ENCODE peak calls at places on chromosomes 7 and 10, in six cellular contexts. Q is NB4, X is H9, V is upper lobe of right lung, D is HCT116, B is cardiac fibroblast. L is an unnamed sample.

GRCh38 chr10:110679633-110680472 is 35.7 kb downstream of the RBM20 start:
- DNase-seq in X (no peak), D (no peak), B (no peak), Q (no peak), V (no peak), L (no peak)

GRCh38 chr7:84060000-84060399 is 134.6 kb downstream of the SEMA3A start:
- DNase-seq in V (no peak), X (no peak), D (no peak), B (no peak), Q (no peak), L (no peak)

GRCh38 chr10:71789871-71790270 is 16.6 kb upstream of the VSIR start:
- DNase-seq in X (no peak), V (no peak), Q (no peak), D (no peak), B (no peak), L (no peak)

GRCh38 chr7:66145404-66145843 is 30.8 kb downstream of the CRCP start:
- DNase-seq in B (peak), Q (no peak), D (no peak), X (no peak), V (peak), L (no peak)

GRCh38 chr7:102860351-102860811 is 52.4 kb upstream of the LRRC17 start:
- DNase-seq in Q (no peak), X (no peak), D (no peak), V (no peak), B (peak), L (peak)

GRCh38 chr10:126569513-126570447 is 100.7 kb downstream of the C10orf90 start:
- DNase-seq in V (no peak), Q (no peak), B (peak), D (no peak), X (no peak), L (peak)

GRCh38 chr10:125003146-125003900 is 61.4 kb downstream of the ZRANB1 start:
- DNase-seq in Q (no peak), D (no peak), V (peak), X (no peak), B (no peak), L (no peak)

GRCh38 chr7:132150711-132151110 is 425.6 kb downstream of the PLXNA4 start:
- DNase-seq in Q (no peak), B (no peak), D (no peak), V (no peak), X (no peak), L (no peak)

GRCh38 chr7:120218702-120219101 is 54.3 kb upstream of the KCND2 start:
- DNase-seq in B (peak), D (no peak), Q (no peak), X (no peak), V (no peak), L (no peak)

GRCh38 chr7:120215654-120216053 is 57.3 kb upstream of the KCND2 start:
- DNase-seq in X (no peak), D (no peak), V (no peak), B (no peak), Q (no peak), L (no peak)

GRCh38 chr7:120216947-120217346 is 56.0 kb upstream of the KCND2 start:
- DNase-seq in X (no peak), D (no peak), B (no peak), Q (no peak), V (no peak), L (no peak)
- TF ChIP-seq CTCF in X (no peak), D (no peak), B (no peak), Q (no peak), V (no peak), L (no peak)

DNA sequence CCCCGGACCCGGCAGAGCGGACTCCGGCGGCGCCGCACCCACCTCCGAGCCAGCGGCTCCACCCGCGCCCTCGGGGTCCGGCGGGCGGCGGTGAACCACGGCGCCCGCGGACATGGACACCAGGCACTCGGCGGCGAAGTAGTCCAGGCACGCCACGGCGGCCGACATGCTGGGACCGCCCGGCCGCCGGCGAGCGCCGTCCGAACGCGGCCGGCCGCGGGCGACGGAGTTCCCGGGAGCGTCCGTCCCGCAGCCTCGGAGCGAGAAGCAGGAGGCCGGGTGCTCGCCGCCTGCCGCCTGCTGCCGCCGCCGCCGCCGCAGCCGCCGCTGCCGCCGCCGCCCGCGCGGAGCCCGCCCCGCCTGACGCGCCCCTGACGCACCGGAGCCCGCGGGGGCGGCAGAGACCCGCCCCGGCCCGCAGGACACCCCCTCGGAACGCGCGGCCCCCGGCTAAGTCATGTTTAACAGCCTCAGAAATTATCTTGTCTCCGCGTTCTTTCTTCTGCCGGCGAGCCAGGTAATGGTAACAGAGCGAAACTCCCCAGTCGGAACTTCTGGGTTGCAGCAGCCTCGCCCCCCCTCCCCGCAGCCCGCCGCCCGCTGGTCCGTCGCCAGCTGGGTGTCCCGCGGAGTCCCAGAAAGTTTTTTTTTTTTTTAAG is at the start of gene KLF14:
- DNase-seq in D (peak), B (no peak), V (peak), X (peak), Q (peak), L (no peak)
- TF ChIP-seq CTCF in D (no peak), B (no peak), V (no peak), X (no peak), Q (no peak), L (no peak)

GRCh38 chr10:82084904-82085303 is 209.9 kb downstream of the NRG3 start:
- DNase-seq in B (peak), X (no peak), D (no peak), Q (no peak), V (no peak), L (no peak)
- TF ChIP-seq CTCF in B (peak), X (peak), D (no peak), Q (no peak), V (no peak), L (no peak)

GRCh38 chr7:25118048-25118753 is 6.9 kb downstream of the CYCS start:
- DNase-seq in B (no peak), Q (no peak), X (no peak), V (no peak), D (no peak), L (no peak)

GRCh38 chr7:25119102-25119501 is 6.0 kb downstream of the CYCS start:
- DNase-seq in V (no peak), D (no peak), X (no peak), Q (no peak), B (no peak), L (no peak)

GRCh38 chr7:25117226-25118047 is 7.6 kb downstream of the CYCS start:
- DNase-seq in D (no peak), V (no peak), Q (no peak), B (no peak), X (no peak), L (no peak)

GRCh38 chr7:25121599-25121998 is 3.5 kb downstream of the CYCS start:
- DNase-seq in Q (no peak), D (no peak), V (no peak), X (no peak), B (no peak), L (no peak)

GRCh38 chr7:25116621-25117020 is 8.4 kb downstream of the CYCS start:
- DNase-seq in B (no peak), Q (no peak), X (no peak), V (no peak), D (no peak), L (no peak)
- TF ChIP-seq CTCF in B (no peak), Q (no peak), X (no peak), V (no peak), D (no peak), L (no peak)

GRCh38 chr7:23462846-23463245 is 7.4 kb downstream of the IGF2BP3 start:
- DNase-seq in X (no peak), Q (peak), V (no peak), B (peak), D (no peak), L (peak)
- TF ChIP-seq CTCF in X (peak), Q (peak), V (peak), B (peak), D (peak), L (peak)

GRCh38 chr7:47556511-47557180 is 25.3 kb downstream of the TNS3 start:
- DNase-seq in X (no peak), Q (peak), B (peak), D (no peak), V (no peak), L (peak)
- TF ChIP-seq CTCF in X (no peak), Q (no peak), B (no peak), D (no peak), V (no peak), L (no peak)

GRCh38 chr10:61903184-61903990 is 1.9 kb downstream of the ARID5B start:
- DNase-seq in Q (peak), X (peak), B (peak), D (peak), V (peak), L (no peak)
- TF ChIP-seq CTCF in Q (no peak), X (peak), B (no peak), D (no peak), V (peak), L (peak)

GRCh38 chr10:43196981-43197833 is 59.0 kb downstream of the CSGALNACT2 start:
- DNase-seq in X (peak), B (no peak), D (no peak), V (peak), Q (no peak), L (no peak)

GRCh38 chr10:43196131-43196980 is 58.1 kb downstream of the CSGALNACT2 start:
- DNase-seq in V (peak), X (no peak), D (no peak), Q (no peak), B (no peak), L (no peak)

GRCh38 chr10:43199088-43199683 is 60.9 kb downstream of the CSGALNACT2 start:
- DNase-seq in D (no peak), X (no peak), B (no peak), V (peak), Q (no peak), L (no peak)

GRCh38 chr10:43198682-43199005 is 60.4 kb downstream of the CSGALNACT2 start:
- DNase-seq in V (peak), X (no peak), D (no peak), B (no peak), Q (no peak), L (no peak)

DNA sequence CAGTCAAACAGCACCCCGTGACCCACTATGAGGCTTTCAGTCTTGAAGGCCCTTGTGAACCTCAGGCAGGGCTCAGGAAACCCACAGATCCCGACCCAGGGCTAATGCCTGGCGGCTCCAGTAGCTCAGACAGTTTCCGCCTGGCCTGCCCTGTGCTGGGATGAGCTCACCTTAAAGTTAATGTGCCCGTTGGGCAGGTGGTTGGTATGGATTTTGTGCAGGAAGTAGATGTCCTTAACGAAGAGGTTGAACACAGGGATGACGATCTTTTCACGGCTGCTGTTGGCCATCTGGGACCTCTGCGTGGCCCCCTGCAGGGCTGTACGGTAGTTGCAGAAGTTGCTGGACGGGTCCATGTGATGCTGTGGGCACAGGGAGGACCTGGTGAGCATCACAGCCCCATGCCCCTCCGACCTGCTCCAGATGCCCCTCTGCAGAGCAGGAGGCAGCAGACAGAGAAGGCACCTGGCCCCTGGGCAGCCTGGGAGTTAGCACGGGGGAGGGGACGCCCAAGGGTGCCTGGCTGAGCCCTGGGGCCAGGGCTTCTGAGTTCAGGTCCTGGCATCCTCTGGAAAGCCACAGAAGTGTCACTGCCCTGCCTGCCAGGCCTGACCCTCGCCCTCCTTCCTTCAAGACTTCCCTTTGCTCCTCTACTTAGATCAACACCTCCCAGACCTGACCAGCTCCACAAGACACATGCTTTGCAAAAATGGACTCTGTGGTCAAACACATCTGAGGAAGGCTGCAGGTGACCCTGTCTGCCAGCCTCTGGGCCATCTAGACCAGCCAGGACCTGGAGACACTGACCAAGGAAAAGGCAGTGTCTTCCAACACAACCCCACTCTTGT is 59.8 kb downstream of the CSGALNACT2 start:
- DNase-seq in B (peak), V (peak), Q (peak), D (no peak), X (peak), L (peak)
- TF ChIP-seq CTCF in B (peak), V (peak), Q (peak), D (no peak), X (peak), L (peak)

DNA sequence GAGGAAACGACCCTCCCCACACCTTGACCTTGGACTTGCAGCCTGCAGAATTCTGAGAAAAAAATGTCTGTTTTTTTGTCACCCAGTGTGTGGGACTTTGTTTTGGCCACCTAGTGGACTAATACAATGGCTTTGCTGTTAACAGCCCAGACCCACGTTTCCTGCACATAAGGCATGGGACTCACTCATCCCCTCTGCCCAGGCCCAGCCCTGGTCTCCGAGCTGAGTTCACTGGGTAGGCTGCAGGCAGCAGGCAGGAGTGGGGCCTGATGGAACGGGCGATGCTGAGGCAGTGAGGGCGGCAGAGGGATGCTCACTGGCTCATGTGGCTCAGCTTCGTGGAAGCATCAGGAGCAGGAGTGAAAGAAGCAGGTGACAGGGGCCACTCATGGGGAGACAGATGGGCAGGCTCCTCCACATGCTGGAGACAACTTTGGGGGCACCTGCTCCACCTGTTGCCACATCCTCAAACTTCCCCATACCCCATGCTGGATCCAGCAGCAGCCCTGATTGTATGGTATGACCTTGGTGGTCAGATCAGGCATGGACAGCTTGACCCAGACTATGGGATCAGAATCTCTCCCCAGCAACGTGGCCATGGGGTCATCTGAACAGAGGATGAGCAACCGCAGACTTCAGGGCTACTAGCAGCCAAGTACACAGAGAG is 65.8 kb upstream of the ANTXRL start:
- DNase-seq in Q (peak), V (no peak), X (peak), D (no peak), B (no peak), L (no peak)
- TF ChIP-seq CTCF in Q (peak), V (no peak), X (peak), D (peak), B (peak), L (peak)

DNA sequence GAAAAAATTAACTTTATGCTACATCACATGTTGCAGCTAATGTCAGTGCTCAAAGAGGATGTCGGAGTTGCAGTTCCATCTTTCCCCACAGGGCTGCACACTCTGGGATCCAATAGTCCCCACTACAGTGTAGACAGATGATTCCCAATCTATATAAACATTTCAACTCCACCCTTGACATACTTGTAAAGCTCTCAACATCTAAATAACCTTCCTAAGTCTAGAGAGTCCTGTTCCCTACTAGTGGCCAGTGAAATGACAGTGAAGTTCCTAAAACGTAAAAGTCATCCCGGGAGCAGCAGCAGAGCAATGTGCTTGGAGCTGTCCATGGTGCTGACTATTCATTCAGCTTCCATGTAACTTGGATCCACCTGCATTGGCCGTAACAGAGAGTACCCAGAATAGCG is 145.1 kb downstream of the GRM8 start:
- DNase-seq in Q (peak), B (peak), D (peak), V (no peak), X (peak), L (peak)
- TF ChIP-seq CTCF in Q (peak), B (peak), D (peak), V (peak), X (peak), L (peak)